ENCODE peak calls at places on chromosome 17, in six cellular contexts. B is SW480, O is cardiac muscle cell, S is fibroblast of mammary gland, J is NCI-H82, W is stromal cell of bone marrow. U is an unnamed sample.

GRCh38 chr17:80029235-80029974 is 6.3 kb downstream of the TBC1D16 start:
- DNase-seq in B (no peak), O (no peak), S (peak; percentile 98), J (peak; percentile 30), W (peak; percentile 84), U (peak; percentile 68)

GRCh38 chr17:41812176-41813038 is at the start of gene FKBP10:
- DNase-seq in B (peak; percentile 87), O (peak; percentile 97), S (peak; percentile 81), J (peak; percentile 90), W (peak; percentile 83), U (peak; percentile 92)

GRCh38 chr17:42407289-42407836 is 15.7 kb downstream of the CAVIN1 start:
- DNase-seq in B (peak; percentile 75), O (peak; percentile 54), S (peak; percentile 60), J (peak; percentile 94), W (no peak), U (peak; percentile 96)

GRCh38 chr17:75876190-75876937 is 2.0 kb downstream of the TRIM47 start:
- DNase-seq in B (peak; percentile 93), O (no peak), S (no peak), J (no peak), W (no peak), U (peak; percentile 96)

GRCh38 chr17:80851277-80851925 is 140.2 kb upstream of the CHMP6 start:
- DNase-seq in B (no peak), O (no peak), S (no peak), J (no peak), W (no peak), U (peak; percentile 29)

GRCh38 chr17:35889241-35889640 is 9.1 kb upstream of the CCL5 start:
- DNase-seq in B (no peak), O (no peak), S (no peak), J (no peak), W (no peak), U (no peak)

GRCh38 chr17:19630035-19630434 is 18.5 kb upstream of the ALDH3A2 start:
- DNase-seq in B (no peak), O (no peak), S (no peak), J (no peak), W (no peak), U (no peak)

GRCh38 chr17:76841776-76842405 is 26.3 kb upstream of the MGAT5B start:
- DNase-seq in B (peak; percentile 50), O (peak; percentile 45), S (no peak), J (peak; percentile 98), W (no peak), U (peak; percentile 96)

GRCh38 chr17:77328823-77329740 is 188.3 kb downstream of the SEC14L1 start:
- DNase-seq in B (no peak), O (no peak), S (no peak), J (peak; percentile 20), W (no peak), U (peak; percentile 30)

U was measured in NCI-H69.